ENCODE peak calls at places on chromosome 6, in nine cellular contexts. Y is effector CD8-positive, alpha-beta T cell; T is RWPE1; G is SHP77 treated with DMSO at 0.1 percent for 48 hours; P is Calu3; Q is CD4-positive, CD25-positive, alpha-beta regulatory T cell; D is central memory CD8-positive, alpha-beta T cell; X is M059J; L is activated CD4-positive, alpha-beta T cell treated with anti-CD3 and anti-CD28 coated beads, Interleukin-2, amount 10 ng/mL, durations not matched to agents 7 days and 5 days. Z is an unnamed sample.

GRCh38 chr6:141105481-141105880 is 1027.2 kb upstream of the GJE1 start:
- DNase-seq in Y (no peak), L (no peak), Q (no peak), X (peak), D (no peak), P (no peak), T (no peak), G (no peak), Z (no peak)

GRCh38 chr6:137846772-137847313 is 20.2 kb upstream of the TNFAIP3 start:
- DNase-seq in G (no peak), X (no peak), D (no peak), Y (no peak), Q (no peak), L (no peak), T (no peak), P (no peak), Z (no peak)

GRCh38 chr6:34684919-34685318 is 11.6 kb downstream of the ILRUN start:
- DNase-seq in T (no peak), X (no peak), G (no peak), Q (no peak), D (no peak), Y (no peak), L (no peak), P (no peak), Z (no peak)

GRCh38 chr6:36469148-36469661 is 26.4 kb downstream of the KCTD20 start:
- DNase-seq in G (no peak), P (no peak), Y (no peak), D (no peak), T (no peak), X (no peak), L (no peak), Q (no peak), Z (no peak)

GRCh38 chr6:154448448-154449096 is 61.9 kb downstream of the CNKSR3 start:
- DNase-seq in Y (no peak), P (no peak), Q (no peak), D (no peak), G (no peak), T (no peak), L (no peak), X (peak), Z (no peak)

GRCh38 chr6:134880487-134881190 is 69.3 kb downstream of the ALDH8A1 start:
- DNase-seq in L (no peak), Y (no peak), X (peak), G (peak), D (no peak), P (no peak), Q (no peak), T (no peak), Z (no peak)

GRCh38 chr6:165308926-165309731 is at the start of gene C6orf118:
- DNase-seq in G (peak), P (peak), Q (no peak), D (no peak), L (no peak), Y (no peak), T (peak), X (peak), Z (peak)

GRCh38 chr6:161101517-161101916 is 109.9 kb downstream of the MAP3K4 start:
- DNase-seq in L (no peak), D (no peak), P (no peak), G (no peak), X (no peak), T (no peak), Y (no peak), Q (no peak), Z (peak)

GRCh38 chr6:1856381-1856780 is 246.7 kb downstream of the FOXC1 start:
- DNase-seq in D (no peak), G (peak), P (no peak), Q (no peak), L (no peak), Y (no peak), X (peak), T (no peak), Z (peak)

GRCh38 chr6:108546079-108547049 is 14.4 kb upstream of the FOXO3 start:
- DNase-seq in L (no peak), Q (no peak), P (no peak), X (no peak), T (no peak), Y (no peak), D (no peak), G (no peak), Z (no peak)

GRCh38 chr6:76803038-76803580 is 660.2 kb downstream of the HTR1B start:
- DNase-seq in P (no peak), Q (no peak), D (no peak), T (no peak), G (no peak), X (no peak), Y (no peak), L (no peak), Z (no peak)

GRCh38 chr6:144657691-144658090 is 372.6 kb downstream of the UTRN start:
- DNase-seq in Y (no peak), G (no peak), X (peak), Q (no peak), T (peak), P (no peak), D (no peak), L (no peak), Z (no peak)

GRCh38 chr6:40379811-40380210 is 207.4 kb downstream of the LRFN2 start:
- DNase-seq in X (no peak), L (no peak), G (no peak), Y (no peak), T (no peak), D (peak), Q (no peak), P (no peak), Z (no peak)